ENCODE peak calls at places on chromosomes 2 and 18, in ten cellular contexts. One of them, this sample, is unnamed.

GRCh38 chr18:58865009-58865345 is 300 bp downstream of the ZNF532 start:
- DNase-seq in astrocyte of the cerebellum: no peak
- DNase-seq in cardiac fibroblast: no peak
- DNase-seq in foreskin fibroblast: no peak
- DNase-seq in colonic mucosa: no peak
- DNase-seq in effector memory CD4-positive, alpha-beta T cell: no peak
- DNase-seq in psoas muscle: no peak
- DNase-seq in IMR-90: no peak
- DNase-seq in heart left ventricle: no peak
- DNase-seq in kidney: no peak
- DNase-seq in this sample: peak

GRCh38 chr18:12458761-12459160 is 51.0 kb downstream of the PRELID3A start:
- DNase-seq in heart left ventricle: no peak
- DNase-seq in foreskin fibroblast: peak
- DNase-seq in cardiac fibroblast: no peak
- DNase-seq in kidney: no peak
- DNase-seq in astrocyte of the cerebellum: no peak
- DNase-seq in IMR-90: peak
- DNase-seq in effector memory CD4-positive, alpha-beta T cell: no peak
- DNase-seq in psoas muscle: no peak
- DNase-seq in colonic mucosa: no peak
- DNase-seq in this sample: no peak

GRCh38 chr18:48750485-48751175 is 200.1 kb downstream of the SMAD7 start:
- DNase-seq in psoas muscle: peak
- DNase-seq in kidney: peak
- DNase-seq in cardiac fibroblast: no peak
- DNase-seq in effector memory CD4-positive, alpha-beta T cell: no peak
- DNase-seq in heart left ventricle: peak
- DNase-seq in astrocyte of the cerebellum: peak
- DNase-seq in IMR-90: no peak
- DNase-seq in foreskin fibroblast: no peak
- DNase-seq in colonic mucosa: no peak
- DNase-seq in this sample: no peak

GRCh38 chr2:16199882-16200590 is 259.7 kb downstream of the MYCN start:
- DNase-seq in heart left ventricle: no peak
- DNase-seq in kidney: no peak
- DNase-seq in astrocyte of the cerebellum: no peak
- DNase-seq in psoas muscle: no peak
- DNase-seq in IMR-90: no peak
- DNase-seq in foreskin fibroblast: no peak
- DNase-seq in cardiac fibroblast: no peak
- DNase-seq in colonic mucosa: no peak
- DNase-seq in effector memory CD4-positive, alpha-beta T cell: no peak
- DNase-seq in this sample: no peak

GRCh38 chr18:48486762-48487161 is 52.1 kb upstream of the CTIF start:
- DNase-seq in psoas muscle: no peak
- DNase-seq in effector memory CD4-positive, alpha-beta T cell: no peak
- DNase-seq in IMR-90: peak
- DNase-seq in heart left ventricle: no peak
- DNase-seq in colonic mucosa: no peak
- DNase-seq in astrocyte of the cerebellum: no peak
- DNase-seq in kidney: no peak
- DNase-seq in foreskin fibroblast: peak
- DNase-seq in cardiac fibroblast: peak
- DNase-seq in this sample: peak

GRCh38 chr2:173435574-173435973 is 80.9 kb downstream of the CDCA7 start:
- DNase-seq in IMR-90: no peak
- DNase-seq in effector memory CD4-positive, alpha-beta T cell: no peak
- DNase-seq in psoas muscle: no peak
- DNase-seq in colonic mucosa: no peak
- DNase-seq in astrocyte of the cerebellum: no peak
- DNase-seq in heart left ventricle: no peak
- DNase-seq in cardiac fibroblast: no peak
- DNase-seq in foreskin fibroblast: no peak
- DNase-seq in kidney: no peak
- DNase-seq in this sample: no peak

GRCh38 chr18:75854174-75854573 is 426.7 kb upstream of the SMIM21 start:
- DNase-seq in IMR-90: no peak
- DNase-seq in cardiac fibroblast: no peak
- DNase-seq in effector memory CD4-positive, alpha-beta T cell: no peak
- DNase-seq in colonic mucosa: no peak
- DNase-seq in kidney: no peak
- DNase-seq in heart left ventricle: no peak
- DNase-seq in astrocyte of the cerebellum: no peak
- DNase-seq in foreskin fibroblast: no peak
- DNase-seq in psoas muscle: no peak
- DNase-seq in this sample: no peak

GRCh38 chr2:174593574-174594203 is 3.9 kb downstream of the WIPF1 start:
- DNase-seq in cardiac fibroblast: peak
- DNase-seq in kidney: no peak
- DNase-seq in IMR-90: peak
- DNase-seq in effector memory CD4-positive, alpha-beta T cell: peak
- DNase-seq in astrocyte of the cerebellum: peak
- DNase-seq in colonic mucosa: peak
- DNase-seq in foreskin fibroblast: peak
- DNase-seq in psoas muscle: no peak
- DNase-seq in heart left ventricle: no peak
- DNase-seq in this sample: peak

GRCh38 chr2:40041983-40042382 is 262.9 kb upstream of the THUMPD2 start:
- DNase-seq in cardiac fibroblast: peak
- DNase-seq in colonic mucosa: no peak
- DNase-seq in astrocyte of the cerebellum: peak
- DNase-seq in foreskin fibroblast: peak
- DNase-seq in kidney: no peak
- DNase-seq in IMR-90: peak
- DNase-seq in heart left ventricle: no peak
- DNase-seq in psoas muscle: no peak
- DNase-seq in effector memory CD4-positive, alpha-beta T cell: no peak
- DNase-seq in this sample: peak

DNA sequence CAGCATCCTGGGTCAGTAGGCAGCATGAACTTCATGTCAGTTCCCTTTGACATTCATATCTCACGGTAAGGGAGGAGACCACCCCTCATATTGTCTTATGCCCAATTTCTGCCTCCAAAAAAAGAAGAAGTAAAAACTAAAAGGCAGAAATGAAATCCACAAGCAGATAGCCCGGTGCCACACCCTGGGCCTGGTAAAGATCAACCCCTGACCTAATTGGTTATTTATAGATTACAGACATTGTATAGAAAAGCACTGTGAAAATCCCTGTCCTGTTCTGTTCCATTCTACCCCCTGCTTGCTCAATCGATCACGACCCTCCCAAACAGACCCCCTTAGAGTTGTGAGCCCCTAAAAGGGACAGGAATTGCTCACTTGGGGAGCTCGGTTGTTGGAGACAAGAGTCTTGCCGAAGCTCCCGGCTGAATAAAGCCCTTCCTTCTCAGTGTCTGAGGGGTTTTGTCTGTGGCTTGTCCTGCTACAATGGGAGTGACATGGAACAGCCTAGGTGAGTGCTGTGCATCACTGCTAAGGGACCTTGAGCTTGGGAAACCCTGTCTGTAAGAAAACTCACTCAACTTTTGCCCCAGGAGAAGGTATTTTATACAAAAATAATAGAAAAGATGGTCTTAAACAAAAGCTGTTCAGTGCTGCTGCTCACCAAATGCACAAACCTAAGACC is 11.1 kb downstream of the NDUFV2 start:
- DNase-seq in foreskin fibroblast: no peak
- DNase-seq in heart left ventricle: no peak
- DNase-seq in psoas muscle: no peak
- DNase-seq in IMR-90: no peak
- DNase-seq in colonic mucosa: no peak
- DNase-seq in kidney: no peak
- DNase-seq in effector memory CD4-positive, alpha-beta T cell: no peak
- DNase-seq in astrocyte of the cerebellum: no peak
- DNase-seq in cardiac fibroblast: no peak
- DNase-seq in this sample: no peak
- H3K4me3 ChIP-seq in foreskin fibroblast: no peak
- H3K4me3 ChIP-seq in heart left ventricle: peak
- H3K4me3 ChIP-seq in psoas muscle: peak
- H3K4me3 ChIP-seq in IMR-90: no peak
- H3K4me3 ChIP-seq in colonic mucosa: no peak
- H3K4me3 ChIP-seq in kidney: no peak
- H3K4me3 ChIP-seq in effector memory CD4-positive, alpha-beta T cell: no peak
- H3K4me3 ChIP-seq in astrocyte of the cerebellum: no peak
- H3K4me3 ChIP-seq in cardiac fibroblast: no peak
- H3K4me3 ChIP-seq in this sample: no peak

GRCh38 chr2:176121377-176122111 is 975 bp upstream of the HOXD9 start:
- DNase-seq in IMR-90: no peak
- DNase-seq in kidney: peak
- DNase-seq in cardiac fibroblast: no peak
- DNase-seq in colonic mucosa: no peak
- DNase-seq in heart left ventricle: no peak
- DNase-seq in foreskin fibroblast: no peak
- DNase-seq in astrocyte of the cerebellum: no peak
- DNase-seq in effector memory CD4-positive, alpha-beta T cell: no peak
- DNase-seq in psoas muscle: no peak
- DNase-seq in this sample: peak
- H3K4me3 ChIP-seq in IMR-90: no peak
- H3K4me3 ChIP-seq in kidney: peak
- H3K4me3 ChIP-seq in cardiac fibroblast: no peak
- H3K4me3 ChIP-seq in colonic mucosa: no peak
- H3K4me3 ChIP-seq in heart left ventricle: peak
- H3K4me3 ChIP-seq in foreskin fibroblast: peak
- H3K4me3 ChIP-seq in astrocyte of the cerebellum: no peak
- H3K4me3 ChIP-seq in effector memory CD4-positive, alpha-beta T cell: no peak
- H3K4me3 ChIP-seq in psoas muscle: peak
- H3K4me3 ChIP-seq in this sample: peak

DNA sequence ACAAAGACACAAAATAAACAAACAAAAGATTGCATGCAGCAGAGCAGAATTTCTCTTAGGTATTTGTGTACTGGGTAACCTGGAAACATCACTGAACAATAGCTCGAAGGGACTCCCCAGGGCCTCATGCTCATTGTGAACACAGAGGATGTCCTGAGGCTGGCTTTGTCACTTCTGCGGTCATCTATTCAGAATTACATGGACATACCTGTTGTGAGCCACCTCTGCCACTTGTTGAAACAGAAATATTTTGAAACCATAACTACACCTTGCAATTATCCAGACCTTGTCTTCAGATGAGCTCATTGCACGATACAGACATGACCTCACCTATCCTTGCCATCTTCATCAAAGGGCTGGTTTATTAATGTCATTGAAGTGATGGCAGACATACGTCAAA is 23.4 kb upstream of the CREG2 start:
- DNase-seq in cardiac fibroblast: no peak
- DNase-seq in psoas muscle: no peak
- DNase-seq in astrocyte of the cerebellum: no peak
- DNase-seq in kidney: no peak
- DNase-seq in colonic mucosa: no peak
- DNase-seq in effector memory CD4-positive, alpha-beta T cell: no peak
- DNase-seq in foreskin fibroblast: no peak
- DNase-seq in IMR-90: no peak
- DNase-seq in heart left ventricle: no peak
- DNase-seq in this sample: no peak
- H3K4me3 ChIP-seq in cardiac fibroblast: no peak
- H3K4me3 ChIP-seq in psoas muscle: no peak
- H3K4me3 ChIP-seq in astrocyte of the cerebellum: no peak
- H3K4me3 ChIP-seq in kidney: no peak
- H3K4me3 ChIP-seq in colonic mucosa: no peak
- H3K4me3 ChIP-seq in effector memory CD4-positive, alpha-beta T cell: no peak
- H3K4me3 ChIP-seq in foreskin fibroblast: no peak
- H3K4me3 ChIP-seq in IMR-90: no peak
- H3K4me3 ChIP-seq in heart left ventricle: no peak
- H3K4me3 ChIP-seq in this sample: no peak

GRCh38 chr2:235005023-235005422 is 53.2 kb downstream of the SH3BP4 start:
- DNase-seq in heart left ventricle: no peak
- DNase-seq in foreskin fibroblast: no peak
- DNase-seq in kidney: peak
- DNase-seq in colonic mucosa: no peak
- DNase-seq in astrocyte of the cerebellum: no peak
- DNase-seq in IMR-90: no peak
- DNase-seq in cardiac fibroblast: no peak
- DNase-seq in effector memory CD4-positive, alpha-beta T cell: no peak
- DNase-seq in psoas muscle: peak
- DNase-seq in this sample: no peak

GRCh38 chr2:235002198-235003095 is 50.6 kb downstream of the SH3BP4 start:
- DNase-seq in psoas muscle: peak
- DNase-seq in colonic mucosa: peak
- DNase-seq in IMR-90: peak
- DNase-seq in effector memory CD4-positive, alpha-beta T cell: no peak
- DNase-seq in cardiac fibroblast: no peak
- DNase-seq in heart left ventricle: no peak
- DNase-seq in foreskin fibroblast: no peak
- DNase-seq in astrocyte of the cerebellum: no peak
- DNase-seq in kidney: no peak
- DNase-seq in this sample: peak

GRCh38 chr2:235003096-235003775 is 51.4 kb downstream of the SH3BP4 start:
- DNase-seq in effector memory CD4-positive, alpha-beta T cell: no peak
- DNase-seq in IMR-90: no peak
- DNase-seq in foreskin fibroblast: no peak
- DNase-seq in psoas muscle: peak
- DNase-seq in kidney: peak
- DNase-seq in cardiac fibroblast: no peak
- DNase-seq in heart left ventricle: no peak
- DNase-seq in colonic mucosa: no peak
- DNase-seq in astrocyte of the cerebellum: no peak
- DNase-seq in this sample: no peak

GRCh38 chr2:235005603-235006259 is 53.9 kb downstream of the SH3BP4 start:
- DNase-seq in effector memory CD4-positive, alpha-beta T cell: no peak
- DNase-seq in cardiac fibroblast: no peak
- DNase-seq in heart left ventricle: no peak
- DNase-seq in IMR-90: no peak
- DNase-seq in kidney: peak
- DNase-seq in colonic mucosa: peak
- DNase-seq in astrocyte of the cerebellum: no peak
- DNase-seq in foreskin fibroblast: no peak
- DNase-seq in psoas muscle: peak
- DNase-seq in this sample: peak

DNA sequence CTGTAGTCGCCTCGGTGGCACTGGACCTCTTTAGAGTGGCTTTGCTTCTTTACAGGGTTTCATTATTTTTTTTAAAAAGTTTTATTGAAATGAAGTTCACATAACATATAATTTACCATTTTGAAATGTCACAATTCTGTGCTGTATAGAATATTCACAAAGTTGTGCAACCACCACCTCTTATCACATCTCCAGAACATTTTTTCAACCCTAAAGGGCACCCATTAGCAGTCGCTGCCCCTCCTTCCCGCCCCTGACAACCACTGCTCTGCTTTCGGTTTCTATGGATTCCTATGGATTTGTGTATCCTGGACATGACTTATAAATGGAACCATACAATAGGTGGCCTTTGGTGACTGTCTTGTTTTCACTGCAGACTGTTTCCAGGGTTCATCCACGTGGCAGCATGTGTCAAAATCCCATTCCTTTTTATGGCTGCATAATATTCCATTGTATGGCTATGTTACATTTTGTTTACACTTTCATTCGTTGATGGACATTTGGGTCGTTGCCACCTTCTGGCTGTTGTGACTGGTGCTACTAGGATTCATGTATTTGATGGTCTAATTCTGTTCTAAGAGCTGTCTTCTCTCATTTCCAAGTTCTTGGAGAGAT is 52.6 kb downstream of the SH3BP4 start:
- DNase-seq in astrocyte of the cerebellum: no peak
- DNase-seq in IMR-90: no peak
- DNase-seq in psoas muscle: peak
- DNase-seq in foreskin fibroblast: no peak
- DNase-seq in colonic mucosa: no peak
- DNase-seq in cardiac fibroblast: no peak
- DNase-seq in heart left ventricle: no peak
- DNase-seq in kidney: no peak
- DNase-seq in effector memory CD4-positive, alpha-beta T cell: no peak
- DNase-seq in this sample: peak
- H3K4me3 ChIP-seq in astrocyte of the cerebellum: no peak
- H3K4me3 ChIP-seq in IMR-90: no peak
- H3K4me3 ChIP-seq in psoas muscle: no peak
- H3K4me3 ChIP-seq in foreskin fibroblast: no peak
- H3K4me3 ChIP-seq in colonic mucosa: no peak
- H3K4me3 ChIP-seq in cardiac fibroblast: no peak
- H3K4me3 ChIP-seq in heart left ventricle: no peak
- H3K4me3 ChIP-seq in kidney: no peak
- H3K4me3 ChIP-seq in effector memory CD4-positive, alpha-beta T cell: no peak
- H3K4me3 ChIP-seq in this sample: no peak